ENCODE peak calls at places on chromosomes 7 and 10, in six cellular contexts. U, Q, C, B, L and P are unnamed samples.

GRCh38 chr7:90624128-90624980 is 28.2 kb downstream of the CDK14 start:
- DNase-seq in C (no peak), Q (no peak), L (no peak), U (no peak), B (no peak), P (peak)

GRCh38 chr10:110209399-110209925 is 2.1 kb downstream of the MXI1 start:
- DNase-seq in B (no peak), C (peak), Q (peak), L (peak), U (peak), P (peak)

GRCh38 chr10:9051328-9051974 is 997.0 kb downstream of the GATA3 start:
- DNase-seq in L (no peak), C (no peak), U (no peak), Q (no peak), B (no peak), P (no peak)

GRCh38 chr10:2933924-2934323 is 133.4 kb upstream of the PFKP start:
- DNase-seq in U (no peak), Q (no peak), C (no peak), B (no peak), L (no peak), P (no peak)

GRCh38 chr7:83148776-83149175 is 13.9 kb downstream of the PCLO start:
- DNase-seq in Q (no peak), L (no peak), C (no peak), B (no peak), U (no peak), P (peak)

GRCh38 chr7:265192-265997 is 24.6 kb upstream of the FOXL3 start:
- DNase-seq in L (no peak), C (no peak), U (no peak), Q (no peak), B (no peak), P (peak)

GRCh38 chr7:25054849-25055248 is 70.2 kb downstream of the CYCS start:
- DNase-seq in B (no peak), Q (no peak), L (no peak), C (no peak), U (no peak), P (no peak)

GRCh38 chr7:101172854-101173751 is 7.0 kb downstream of the NAT16 start:
- DNase-seq in B (no peak), U (no peak), C (no peak), Q (no peak), L (no peak), P (peak)

GRCh38 chr7:149448961-149449360 is 11.9 kb downstream of the ZNF777 start:
- DNase-seq in U (no peak), Q (no peak), C (no peak), B (no peak), L (no peak), P (no peak)

GRCh38 chr7:54864718-54865117 is 105.7 kb upstream of the SEC61G start:
- DNase-seq in L (no peak), B (no peak), Q (no peak), C (no peak), U (no peak), P (no peak)

GRCh38 chr7:47931788-47932425 is 16.4 kb downstream of the PKD1L1 start:
- DNase-seq in Q (no peak), L (no peak), U (no peak), C (no peak), B (no peak), P (no peak)

GRCh38 chr10:47298730-47299129 is 1.3 kb upstream of the GDF10 start:
- DNase-seq in U (no peak), C (no peak), B (no peak), Q (no peak), L (no peak), P (no peak)

GRCh38 chr7:137625197-137625596 is 221.6 kb downstream of the DGKI start:
- DNase-seq in L (no peak), C (no peak), B (no peak), Q (no peak), U (no peak), P (peak)

GRCh38 chr10:16809074-16809718 is 8.0 kb downstream of the RSU1 start:
- DNase-seq in U (no peak), Q (peak), B (no peak), C (peak), L (peak), P (peak)

GRCh38 chr7:45259966-45260646 is 102.5 kb downstream of the RAMP3 start:
- DNase-seq in L (peak), B (no peak), C (peak), Q (peak), U (peak), P (peak)

GRCh38 chr7:1501487-1502270 is 2.5 kb downstream of the INTS1 start:
- DNase-seq in B (no peak), L (no peak), C (no peak), Q (no peak), U (no peak), P (no peak)

GRCh38 chr10:22473459-22473858 is 128.2 kb downstream of the SPAG6 start:
- DNase-seq in C (no peak), L (no peak), Q (no peak), U (no peak), B (no peak), P (no peak)

GRCh38 chr7:91826377-91826776 is 54.1 kb downstream of the MTERF1 start:
- DNase-seq in B (no peak), L (no peak), Q (no peak), C (no peak), U (no peak), P (peak)

GRCh38 chr10:60894816-60895215 is 49.2 kb downstream of the RHOBTB1 start:
- DNase-seq in L (no peak), B (no peak), Q (no peak), U (no peak), C (no peak), P (peak)

GRCh38 chr7:5549096-5549896 is 125.7 kb upstream of the TNRC18 start:
- DNase-seq in B (no peak), U (no peak), L (no peak), C (peak), Q (no peak), P (peak)

GRCh38 chr7:149870701-149871483 is 2.9 kb upstream of the ATP6V0E2 start:
- DNase-seq in L (no peak), U (no peak), Q (no peak), C (no peak), B (no peak), P (no peak)

GRCh38 chr7:140314571-140315480 is 83.5 kb downstream of the SLC37A3 start:
- DNase-seq in L (no peak), C (no peak), Q (no peak), B (no peak), U (no peak), P (no peak)

GRCh38 chr7:158450476-158451124 is 137.0 kb downstream of the PTPRN2 start:
- DNase-seq in U (no peak), Q (no peak), B (no peak), C (no peak), L (no peak), P (no peak)

GRCh38 chr7:117458977-117459583 is 20.7 kb upstream of the CFTR start:
- DNase-seq in U (no peak), L (no peak), Q (no peak), C (peak), B (peak), P (peak)

GRCh38 chr10:105650311-105650710 is 1009.2 kb downstream of the SORCS3 start:
- DNase-seq in Q (no peak), B (no peak), L (no peak), C (no peak), U (no peak), P (no peak)

GRCh38 chr10:9613338-9613737 is 1404.3 kb upstream of the CELF2 start:
- DNase-seq in C (peak), L (no peak), Q (no peak), B (no peak), U (no peak), P (peak)

GRCh38 chr10:124697837-124698559 is 46.2 kb downstream of the FAM53B start:
- DNase-seq in B (no peak), L (no peak), U (no peak), C (peak), Q (peak), P (peak)

GRCh38 chr7:43014374-43014773 is 82.2 kb downstream of the MRPL32 start:
- DNase-seq in Q (no peak), C (no peak), B (no peak), L (no peak), U (no peak), P (no peak)

GRCh38 chr10:43865275-43866135 is 216.8 kb upstream of the ZNF32 start:
- DNase-seq in L (no peak), C (no peak), Q (no peak), U (no peak), B (no peak), P (no peak)

GRCh38 chr10:112778579-112778978 is 171.5 kb upstream of the TCF7L2 start:
- DNase-seq in L (no peak), C (no peak), Q (no peak), B (no peak), U (no peak), P (no peak)

GRCh38 chr7:46932656-46933424 is 649.1 kb downstream of the TNS3 start:
- DNase-seq in U (no peak), C (no peak), Q (no peak), B (no peak), L (no peak), P (peak)

GRCh38 chr10:70799124-70799523 is 13.9 kb upstream of the TBATA start:
- DNase-seq in C (no peak), U (no peak), L (no peak), Q (no peak), B (no peak), P (peak)

GRCh38 chr10:68897336-68897741 is 3.8 kb upstream of the DDX50 start:
- DNase-seq in C (peak), U (no peak), Q (peak), L (peak), B (no peak), P (peak)

GRCh38 chr7:82714883-82715282 is 271.3 kb upstream of the CACNA2D1 start:
- DNase-seq in Q (no peak), L (no peak), U (no peak), C (no peak), B (no peak), P (no peak)

GRCh38 chr7:19519443-19519977 is 189.3 kb downstream of the POLR1F start:
- DNase-seq in U (no peak), Q (no peak), B (no peak), C (no peak), L (peak), P (no peak)

GRCh38 chr10:28036587-28036986 is 37.7 kb upstream of the ODAD2 start:
- DNase-seq in Q (no peak), B (no peak), U (no peak), C (no peak), L (no peak), P (peak)

GRCh38 chr7:24724451-24725190 is 32.6 kb downstream of the GSDME start:
- DNase-seq in U (no peak), Q (no peak), B (no peak), C (no peak), L (no peak), P (no peak)

GRCh38 chr7:69630292-69630691 is 32.0 kb downstream of the AUTS2 start:
- DNase-seq in B (no peak), C (peak), Q (no peak), U (no peak), L (no peak), P (peak)